ENCODE peak calls at places on chromosome 11, in ten cellular contexts. F, W, I, Y, Q, A, X, L, M and D are unnamed samples.

GRCh38 chr11:123202155-123202714 is 7.2 kb upstream of the CLMP start:
- DNase-seq in F (peak; percentile 59), W (no peak), I (no peak), Y (no peak), Q (no peak), A (no peak), X (no peak), L (no peak), M (no peak), D (no peak)

GRCh38 chr11:94768602-94769511 is 701 bp downstream of the AMOTL1 start:
- DNase-seq in F (peak; percentile 79), W (no peak), I (no peak), Y (no peak), Q (peak; percentile 65), A (no peak), X (no peak), L (peak; percentile 37), M (no peak), D (no peak)

GRCh38 chr11:20353829-20354434 is 9.6 kb upstream of the HTATIP2 start:
- DNase-seq in F (peak; percentile 67), W (peak; percentile 46), I (peak; percentile 45), Y (peak; percentile 14), Q (peak; percentile 72), A (no peak), X (no peak), L (peak; percentile 29), M (no peak), D (no peak)

GRCh38 chr11:111370902-111371578 is 8.0 kb downstream of the POU2AF1 start:
- DNase-seq in F (no peak), W (no peak), I (no peak), Y (no peak), Q (no peak), A (no peak), X (no peak), L (no peak), M (no peak), D (no peak)

GRCh38 chr11:22340803-22341581 is 2.8 kb downstream of the SLC17A6 start:
- DNase-seq in F (no peak), W (no peak), I (no peak), Y (no peak), Q (peak; percentile 66), A (no peak), X (no peak), L (no peak), M (no peak), D (no peak)

GRCh38 chr11:119531091-119531490 is 108.1 kb upstream of the THY1 start:
- DNase-seq in F (no peak), W (no peak), I (no peak), Y (no peak), Q (no peak), A (no peak), X (peak; percentile 43), L (no peak), M (no peak), D (no peak)

GRCh38 chr11:63518548-63518947 is 12.7 kb downstream of the LGALS12 start:
- DNase-seq in F (no peak), W (no peak), I (no peak), Y (no peak), Q (no peak), A (no peak), X (no peak), L (no peak), M (no peak), D (no peak)

GRCh38 chr11:47056261-47056915 is 119.8 kb downstream of the CSTPP1 start:
- DNase-seq in F (no peak), W (no peak), I (no peak), Y (no peak), Q (no peak), A (no peak), X (no peak), L (no peak), M (no peak), D (no peak)

DNA sequence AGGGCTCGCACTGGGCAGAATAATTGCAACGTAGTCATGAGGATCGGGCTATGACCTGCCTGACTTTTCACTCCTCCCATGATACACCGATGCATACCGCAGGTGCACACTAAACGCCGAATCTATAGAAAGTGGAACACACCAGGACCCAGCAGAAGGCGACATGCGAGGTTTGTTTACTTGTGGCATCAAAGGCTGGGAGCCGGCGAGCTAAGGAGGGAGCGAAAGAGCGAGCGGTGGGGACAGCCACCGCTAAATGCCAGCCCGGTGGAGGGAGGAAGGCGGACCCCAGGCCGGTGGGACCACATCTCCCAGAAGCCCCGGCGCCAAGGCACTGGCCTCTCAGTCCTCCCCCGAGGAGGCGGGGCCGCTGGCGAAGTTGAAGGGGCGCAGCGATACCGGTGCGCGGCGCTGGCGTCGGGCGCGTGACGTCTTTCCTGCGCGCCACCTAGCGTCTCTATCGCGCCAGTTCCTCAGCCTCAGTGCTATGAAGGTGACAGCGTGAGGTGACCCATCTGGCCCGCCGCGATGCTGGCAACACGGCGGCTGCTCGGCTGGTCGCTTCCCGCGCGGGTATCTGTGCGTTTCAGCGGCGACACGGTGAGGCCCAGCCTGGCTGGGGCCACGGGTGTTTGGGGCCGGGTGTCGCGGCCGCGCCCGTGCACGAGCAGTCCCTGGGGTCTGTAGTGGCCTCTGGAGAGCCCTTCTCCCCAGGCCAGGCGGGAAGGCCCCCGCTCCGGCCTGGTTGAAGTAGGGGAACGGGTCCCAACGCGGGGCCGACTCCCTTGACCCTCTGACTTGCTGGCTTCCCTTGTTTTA is at the start of gene NDUFV1:
- DNase-seq in F (peak; percentile 98), W (peak; percentile 90), I (peak; percentile 85), Y (peak; percentile 97), Q (peak; percentile 99), A (peak; percentile 72), X (peak; percentile 97), L (peak; percentile 98), M (no peak), D (peak; percentile 84)
- TF ChIP-seq POLR2AphosphoS5 in F (peak; percentile 58), W (peak; percentile 72), I (peak; percentile 86), Y (peak; percentile 92), Q (peak; percentile 73), A (peak; percentile 86), X (peak; percentile 92), L (peak; percentile 97), M (peak; percentile 86), D (peak; percentile 86)

DNA sequence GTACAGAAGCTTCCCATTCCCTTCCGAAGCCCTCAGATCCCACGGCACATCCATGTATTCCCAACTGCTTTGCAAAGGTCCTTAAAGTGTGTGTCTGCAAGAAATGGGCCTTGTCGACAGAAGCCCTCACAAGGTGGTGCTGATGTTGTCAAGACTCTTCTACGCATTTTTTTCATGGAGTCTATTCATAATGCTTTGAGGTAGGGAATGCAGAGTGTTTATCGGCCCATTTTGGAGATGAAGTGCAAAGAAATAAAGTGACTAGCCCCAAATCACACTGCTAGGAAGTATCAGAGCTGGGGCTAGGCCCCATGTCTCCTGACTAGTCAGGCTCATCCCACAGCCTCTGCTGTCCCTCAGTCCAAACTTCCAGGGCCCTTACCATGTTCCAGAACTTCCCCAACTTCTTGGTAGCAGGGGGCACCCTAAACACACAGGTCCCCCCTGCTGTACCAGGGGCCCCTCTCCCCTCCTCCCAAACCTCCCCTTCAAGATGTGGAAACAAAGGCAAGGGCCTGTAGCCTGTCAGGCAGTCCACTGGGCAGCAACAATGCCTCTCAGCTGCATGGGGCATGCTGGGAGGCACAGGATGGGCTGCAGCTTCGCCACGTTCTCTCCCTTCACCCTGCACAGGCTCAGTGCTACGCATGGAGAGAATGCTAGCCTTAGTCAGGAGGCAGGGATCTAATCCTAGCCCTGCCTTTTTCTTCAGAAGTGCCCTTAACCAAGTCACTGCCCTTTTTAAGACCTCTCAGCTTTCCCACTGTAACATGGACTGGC is 7.8 kb downstream of the IL18BP start:
- DNase-seq in F (no peak), W (no peak), I (no peak), Y (no peak), Q (no peak), A (no peak), X (peak; percentile 28), L (no peak), M (no peak), D (no peak)
- TF ChIP-seq POLR2AphosphoS5 in F (no peak), W (no peak), I (peak; percentile 18), Y (peak; percentile 42), Q (peak; percentile 39), A (peak; percentile 34), X (no peak), L (no peak), M (no peak), D (peak; percentile 11)

DNA sequence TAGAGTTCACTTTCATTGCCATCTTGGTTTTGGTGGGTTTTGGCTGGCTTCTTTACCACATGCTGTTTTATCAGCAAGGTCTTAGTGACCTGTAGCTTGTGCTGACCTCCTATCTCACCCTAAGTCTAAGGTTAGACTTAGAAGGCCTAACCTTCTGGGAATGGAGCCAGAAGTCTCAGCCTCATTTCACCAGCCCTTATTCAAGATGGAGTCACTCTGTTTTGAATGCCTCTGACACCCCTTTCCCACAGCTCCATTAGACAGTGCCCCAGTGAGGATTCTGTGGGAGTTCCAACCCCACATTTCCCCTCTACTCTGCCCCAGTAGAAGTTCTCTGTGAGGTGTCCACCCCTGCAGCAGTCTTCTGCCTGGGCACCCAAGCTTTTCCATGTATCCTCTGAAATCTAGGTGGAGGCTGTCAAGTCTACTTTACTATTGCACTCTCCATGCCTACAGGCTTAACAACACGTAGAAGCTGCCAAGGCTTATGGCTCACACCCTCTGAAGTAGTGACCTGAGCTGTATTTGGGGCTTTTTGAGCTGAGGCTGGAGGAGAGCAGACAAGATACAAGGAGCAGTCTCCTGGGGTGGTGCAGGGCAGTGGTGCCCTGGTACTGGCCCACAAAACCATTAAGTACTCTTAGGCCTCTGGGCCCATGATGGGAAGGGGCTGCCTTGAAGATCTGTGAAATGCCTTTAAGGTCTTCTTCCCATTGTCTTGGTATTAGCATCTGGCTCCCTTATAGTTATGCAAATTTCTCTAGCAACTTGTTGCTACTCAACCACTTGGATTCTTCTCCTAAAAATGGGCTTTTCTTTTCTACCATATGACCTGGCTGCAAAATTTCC is 65.9 kb upstream of the SC5D start:
- DNase-seq in F (no peak), W (no peak), I (peak; percentile 15), Y (no peak), Q (no peak), A (no peak), X (no peak), L (no peak), M (no peak), D (no peak)
- TF ChIP-seq POLR2AphosphoS5 in F (no peak), W (no peak), I (peak; percentile 20), Y (no peak), Q (no peak), A (no peak), X (no peak), L (no peak), M (no peak), D (peak; percentile 90)

GRCh38 chr11:96001037-96001436 is 77.1 kb upstream of the MTMR2 start:
- DNase-seq in F (no peak), W (no peak), I (no peak), Y (no peak), Q (no peak), A (no peak), X (peak; percentile 91), L (peak; percentile 52), M (no peak), D (no peak)

GRCh38 chr11:96002754-96003290 is 78.9 kb upstream of the MTMR2 start:
- DNase-seq in F (no peak), W (no peak), I (no peak), Y (no peak), Q (no peak), A (no peak), X (no peak), L (no peak), M (no peak), D (no peak)

GRCh38 chr11:95999604-96000003 is 75.7 kb upstream of the MTMR2 start:
- DNase-seq in F (no peak), W (no peak), I (no peak), Y (no peak), Q (no peak), A (no peak), X (no peak), L (no peak), M (no peak), D (no peak)

GRCh38 chr11:96002339-96002738 is 78.4 kb upstream of the MTMR2 start:
- DNase-seq in F (no peak), W (no peak), I (no peak), Y (no peak), Q (no peak), A (no peak), X (no peak), L (no peak), M (no peak), D (no peak)

GRCh38 chr11:96000064-96000463 is 76.2 kb upstream of the MTMR2 start:
- DNase-seq in F (no peak), W (no peak), I (no peak), Y (no peak), Q (no peak), A (no peak), X (no peak), L (no peak), M (no peak), D (no peak)
- TF ChIP-seq POLR2AphosphoS5 in F (no peak), W (no peak), I (no peak), Y (no peak), Q (no peak), A (no peak), X (no peak), L (no peak), M (no peak), D (no peak)